ENCODE peak calls at places on chromosomes 5 and 9, in nine cellular contexts. N, Q, I, V, C, U, E, B and M are unnamed samples.

GRCh38 chr9:99387416-99387815 is 165.3 kb downstream of the SEC61B start:
- DNase-seq in N (peak; percentile 62), Q (no peak), I (no peak), V (no peak), C (no peak), U (no peak), E (no peak), B (no peak), M (no peak)

GRCh38 chr5:55316289-55316688 is 8.5 kb downstream of the MTREX start:
- DNase-seq in N (no peak), Q (no peak), I (no peak), V (no peak), C (no peak), U (no peak), E (no peak), B (no peak), M (no peak)

GRCh38 chr5:160477266-160477970 is 55.8 kb downstream of the PTTG1 start:
- DNase-seq in N (no peak), Q (no peak), I (no peak), V (no peak), C (no peak), U (no peak), E (no peak), B (no peak), M (no peak)

GRCh38 chr5:22649076-22649475 is 204.1 kb downstream of the CDH12 start:
- DNase-seq in N (no peak), Q (no peak), I (no peak), V (no peak), C (no peak), U (no peak), E (no peak), B (peak; percentile 25), M (no peak)

GRCh38 chr5:99605904-99606303 is 677.1 kb upstream of the CHD1 start:
- DNase-seq in N (no peak), Q (no peak), I (no peak), V (no peak), C (no peak), U (no peak), E (no peak), B (no peak), M (no peak)

GRCh38 chr5:72363146-72363802 is 43.1 kb downstream of the PTCD2 start:
- DNase-seq in N (peak; percentile 71), Q (no peak), I (no peak), V (peak; percentile 80), C (no peak), U (no peak), E (no peak), B (no peak), M (no peak)

GRCh38 chr5:106755066-106755465 is 915.7 kb downstream of the EFNA5 start:
- DNase-seq in N (no peak), Q (no peak), I (no peak), V (no peak), C (no peak), U (no peak), E (no peak), B (no peak), M (no peak)

GRCh38 chr9:98034593-98035546 is 21.7 kb upstream of the NANS start:
- DNase-seq in N (peak; percentile 53), Q (peak; percentile 90), I (peak; percentile 89), V (peak; percentile 62), C (peak; percentile 88), U (peak; percentile 58), E (peak; percentile 81), B (peak; percentile 89), M (peak; percentile 98)

GRCh38 chr9:114155967-114156294 is 594 bp downstream of the COL27A1 start:
- DNase-seq in N (no peak), Q (no peak), I (no peak), V (no peak), C (no peak), U (no peak), E (no peak), B (no peak), M (no peak)

GRCh38 chr9:135152608-135153337 is 65.3 kb downstream of the OLFM1 start:
- DNase-seq in N (no peak), Q (no peak), I (no peak), V (no peak), C (no peak), U (no peak), E (no peak), B (no peak), M (no peak)

GRCh38 chr5:55985181-55985580 is 9.6 kb downstream of the IL6ST start:
- DNase-seq in N (no peak), Q (no peak), I (no peak), V (no peak), C (no peak), U (no peak), E (no peak), B (no peak), M (no peak)

GRCh38 chr5:78345485-78345884 is 14.9 kb upstream of the SCAMP1 start:
- DNase-seq in N (peak; percentile 18), Q (no peak), I (no peak), V (no peak), C (peak; percentile 72), U (no peak), E (no peak), B (no peak), M (no peak)